ENCODE peak calls at places on chromosomes 11 and 22, in seven cellular contexts. X, E, M, V, C, A and Q are unnamed samples.

GRCh38 chr11:68169442-68169841 is 43.7 kb downstream of the KMT5B start:
- DNase-seq in M (no peak), X (no peak), A (no peak), V (no peak), C (no peak), E (no peak), Q (no peak)

GRCh38 chr11:105609341-105609781 is 512 bp upstream of the GRIA4 start:
- DNase-seq in V (no peak), M (no peak), E (no peak), A (no peak), X (peak; percentile 39), C (no peak), Q (no peak)

GRCh38 chr11:43580735-43581369 is 99.7 kb upstream of the HSD17B12 start:
- DNase-seq in C (no peak), E (no peak), V (no peak), M (no peak), A (no peak), X (no peak), Q (no peak)

GRCh38 chr11:27254744-27255446 is 108.1 kb downstream of the CCDC34 start:
- DNase-seq in X (no peak), E (no peak), V (no peak), A (no peak), M (no peak), C (no peak), Q (no peak)

GRCh38 chr11:131938321-131938751 is 567.9 kb downstream of the NTM start:
- DNase-seq in E (no peak), V (no peak), C (no peak), M (no peak), X (no peak), A (no peak), Q (no peak)

GRCh38 chr11:100760766-100761165 is 73.7 kb downstream of the ARHGAP42 start:
- DNase-seq in V (no peak), A (no peak), X (no peak), E (no peak), M (no peak), C (no peak), Q (no peak)

GRCh38 chr11:116104480-116105174 is 600.4 kb upstream of the CADM1 start:
- DNase-seq in E (no peak), X (no peak), A (no peak), C (no peak), M (no peak), V (no peak), Q (no peak)

GRCh38 chr11:32231909-32232493 is 141.1 kb downstream of the RCN1 start:
- DNase-seq in C (no peak), E (no peak), M (no peak), V (no peak), A (no peak), X (peak; percentile 21), Q (no peak)

GRCh38 chr22:49921508-49922278 is 3.3 kb downstream of the CRELD2 start:
- DNase-seq in X (no peak), E (no peak), V (no peak), C (no peak), M (no peak), A (no peak), Q (no peak)

GRCh38 chr11:134951305-134951700 is 539.3 kb upstream of the B3GAT1 start:
- DNase-seq in V (no peak), X (peak; percentile 16), E (peak; percentile 26), A (no peak), C (no peak), M (no peak), Q (peak; percentile 61)

GRCh38 chr11:65424200-65425104 is 1.9 kb downstream of the NEAT1 start:
- DNase-seq in X (peak; percentile 34), A (peak; percentile 44), E (peak; percentile 55), V (peak; percentile 56), M (peak; percentile 55), C (no peak), Q (peak; percentile 75)

GRCh38 chr11:134449713-134450112 is 37.7 kb upstream of the B3GAT1 start:
- DNase-seq in A (no peak), C (no peak), E (no peak), M (no peak), V (no peak), X (no peak), Q (no peak)

GRCh38 chr22:17120711-17121234 is 387 bp downstream of the TMEM121B start:
- DNase-seq in A (no peak), M (no peak), X (no peak), E (no peak), V (no peak), C (no peak), Q (no peak)

GRCh38 chr22:17118342-17118741 is 2.8 kb downstream of the TMEM121B start:
- DNase-seq in C (no peak), M (no peak), E (no peak), V (no peak), A (no peak), X (no peak), Q (no peak)

GRCh38 chr22:17120281-17120680 is 879 bp downstream of the TMEM121B start:
- DNase-seq in C (no peak), V (peak; percentile 61), E (no peak), A (peak; percentile 40), X (peak; percentile 31), M (peak; percentile 51), Q (no peak)

GRCh38 chr22:17117890-17118289 is 3.3 kb downstream of the TMEM121B start:
- DNase-seq in V (peak; percentile 26), X (no peak), E (peak; percentile 9), A (no peak), M (no peak), C (no peak), Q (no peak)

GRCh38 chr22:17119481-17120202 is 1.5 kb downstream of the TMEM121B start:
- DNase-seq in E (no peak), V (peak; percentile 39), M (no peak), C (no peak), A (no peak), X (no peak), Q (no peak)
- H3K4me3 ChIP-seq in E (no peak overlapping the region), V (no peak overlapping the region), M (peak overlapping the region; percentile 89), C (no peak overlapping the region), A (no peak overlapping the region), X (no peak overlapping the region), Q (no peak overlapping the region)

DNA sequence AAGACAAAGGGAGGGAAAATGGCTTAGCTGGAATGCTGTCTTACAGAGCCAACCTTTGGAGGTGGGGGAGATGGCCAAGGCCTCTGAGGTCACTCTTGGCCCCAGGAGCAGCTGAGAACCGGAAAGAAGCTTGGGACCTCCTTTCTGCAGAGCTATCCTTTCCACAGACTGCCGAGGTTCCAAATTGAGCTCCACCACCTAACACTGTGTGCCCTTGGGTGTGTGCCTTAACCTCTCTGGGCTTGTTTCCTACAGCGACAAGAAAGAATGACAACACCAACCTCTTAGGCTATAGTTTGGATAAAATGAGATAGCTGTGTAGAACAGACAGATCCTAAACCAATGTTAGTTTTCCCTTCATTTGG is 23.2 kb downstream of the RTN4RL2 start:
- DNase-seq in X (no peak), E (no peak), C (no peak), V (no peak), A (no peak), M (no peak), Q (no peak)
- H3K4me1 ChIP-seq in X (peaks cover 3% of the 10 kb centered on the region), E (peaks cover 27% of the 10 kb centered on the region), C (peaks cover 10% of the 10 kb centered on the region), V (peaks cover 25% of the 10 kb centered on the region), A (no peaks in the 10 kb centered on the region), M (peaks cover 11% of the 10 kb centered on the region), Q (peaks cover 7% of the 10 kb centered on the region)

GRCh38 chr11:66727282-66727882 is 1.6 kb downstream of the SPTBN2 start:
- DNase-seq in C (no peak), E (no peak), A (peak; percentile 18), V (peak; percentile 22), M (peak; percentile 34), X (peak; percentile 27), Q (no peak)
- H3K27ac ChIP-seq in C (no peak overlapping the region), E (peak overlapping the region; percentile 50), A (no peak overlapping the region), V (no peak overlapping the region), M (peak overlapping the region; percentile 49), X (no peak overlapping the region), Q (no peak overlapping the region)

DNA sequence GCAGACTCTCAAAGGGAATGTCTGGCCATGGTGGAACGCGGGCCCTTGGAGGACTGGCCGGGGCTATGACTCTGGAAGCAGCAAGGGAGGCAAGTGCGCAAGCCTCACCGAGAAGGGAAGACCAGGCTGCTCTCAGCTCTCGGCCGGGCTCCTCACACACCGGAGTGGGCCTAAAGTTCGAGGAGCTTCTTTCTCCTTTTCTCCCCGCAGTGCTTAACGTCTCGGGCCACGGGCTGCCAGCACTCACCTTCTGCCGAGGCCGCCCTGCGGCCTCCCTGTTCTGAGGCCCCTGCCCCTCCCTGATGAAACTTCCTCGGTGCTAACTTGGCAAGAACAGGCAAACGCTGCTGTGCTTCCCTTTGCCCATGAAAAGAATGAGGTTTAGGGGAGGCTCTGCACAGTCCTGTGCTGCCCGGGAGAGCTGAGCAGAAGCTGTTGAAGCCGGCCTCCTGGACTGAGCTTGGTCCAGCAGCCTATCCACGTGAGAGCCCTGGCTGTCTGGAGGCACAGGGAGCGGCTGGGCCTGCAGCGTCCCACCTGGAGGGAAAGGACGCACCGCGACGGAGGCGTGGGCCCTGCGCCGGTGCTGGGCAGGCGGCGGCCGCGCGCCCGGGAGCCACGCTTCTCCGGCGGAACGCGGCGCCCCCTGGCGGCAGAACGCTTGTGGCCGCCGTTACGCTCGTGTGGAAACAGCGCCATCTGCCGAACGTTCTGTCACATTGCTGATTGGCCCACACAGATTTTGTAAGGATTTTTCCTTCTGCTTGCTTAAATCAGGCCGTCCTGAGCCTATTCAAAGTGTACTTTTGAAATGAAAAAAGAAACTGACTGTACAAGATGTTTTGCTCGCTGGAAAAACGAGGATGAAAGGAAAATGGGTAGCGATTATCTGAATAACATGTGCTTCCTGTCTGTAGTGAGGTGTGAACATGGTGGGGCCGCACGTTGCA is 65.0 kb upstream of the TMEM45B start:
- DNase-seq in E (peak; percentile 42), A (peak; percentile 62), X (peak; percentile 72), V (peak; percentile 78), C (no peak), M (peak; percentile 84), Q (peak; percentile 75)
- H3K4me3 ChIP-seq in E (no peak overlapping the region), A (peak overlapping the region; percentile 46), X (no peak overlapping the region), V (no peak overlapping the region), C (peak overlapping the region; percentile 37), M (peak overlapping the region; percentile 23), Q (peak overlapping the region; percentile 21)

GRCh38 chr11:36108812-36109498 is 165.1 kb downstream of the LDLRAD3 start:
- DNase-seq in E (no peak), V (no peak), M (no peak), A (no peak), C (no peak), X (no peak), Q (no peak)
- H3K4me1 ChIP-seq in E (no peaks in the 10 kb centered on the region), V (peaks cover 15% of the 10 kb centered on the region), M (no peaks in the 10 kb centered on the region), A (no peaks in the 10 kb centered on the region), C (no peaks in the 10 kb centered on the region), X (peaks cover 12% of the 10 kb centered on the region), Q (no peaks in the 10 kb centered on the region)